ENCODE peak calls at places on chromosomes 16 and 17, in five cellular contexts. One of them, this sample, is unnamed.

GRCh38 chr16:31385680-31386079 is 7.5 kb upstream of the ITGAD start:
- DNase-seq in fibroblast of lung: no peak
- DNase-seq in mammary epithelial cell: peak; percentile 54
- DNase-seq in body of pancreas: peak; percentile 84
- DNase-seq in A549: no peak
- DNase-seq in this sample: no peak

GRCh38 chr16:51180719-51181494 is 29.8 kb upstream of the SALL1 start:
- DNase-seq in fibroblast of lung: no peak
- DNase-seq in A549: no peak
- DNase-seq in mammary epithelial cell: no peak
- DNase-seq in body of pancreas: no peak
- DNase-seq in this sample: no peak

GRCh38 chr16:56620311-56620897 is 5.2 kb upstream of the MT1E start:
- DNase-seq in body of pancreas: no peak
- DNase-seq in fibroblast of lung: no peak
- DNase-seq in A549: no peak
- DNase-seq in mammary epithelial cell: no peak
- DNase-seq in this sample: no peak

GRCh38 chr16:25628766-25629165 is 63.0 kb upstream of the HS3ST4 start:
- DNase-seq in body of pancreas: no peak
- DNase-seq in A549: no peak
- DNase-seq in fibroblast of lung: no peak
- DNase-seq in mammary epithelial cell: no peak
- DNase-seq in this sample: no peak

GRCh38 chr17:77458202-77459017 is 317.6 kb downstream of the SEC14L1 start:
- DNase-seq in body of pancreas: no peak
- DNase-seq in mammary epithelial cell: no peak
- DNase-seq in A549: no peak
- DNase-seq in fibroblast of lung: no peak
- DNase-seq in this sample: no peak

GRCh38 chr16:68351991-68352431 is 41.2 kb downstream of the PRMT7 start:
- DNase-seq in A549: no peak
- DNase-seq in mammary epithelial cell: no peak
- DNase-seq in fibroblast of lung: no peak
- DNase-seq in body of pancreas: peak; percentile 44
- DNase-seq in this sample: no peak

GRCh38 chr17:52710363-52710901 is 551.9 kb upstream of the CA10 start:
- DNase-seq in body of pancreas: no peak
- DNase-seq in mammary epithelial cell: no peak
- DNase-seq in A549: no peak
- DNase-seq in fibroblast of lung: no peak
- DNase-seq in this sample: no peak

GRCh38 chr17:57903961-57904360 is 51.3 kb downstream of the CUEDC1 start:
- DNase-seq in fibroblast of lung: no peak
- DNase-seq in mammary epithelial cell: no peak
- DNase-seq in body of pancreas: no peak
- DNase-seq in A549: no peak
- DNase-seq in this sample: no peak

GRCh38 chr17:73160980-73161630 is 3.7 kb upstream of the SSTR2 start:
- DNase-seq in fibroblast of lung: no peak
- DNase-seq in body of pancreas: no peak
- DNase-seq in mammary epithelial cell: no peak
- DNase-seq in A549: no peak
- DNase-seq in this sample: no peak

GRCh38 chr16:79673635-79674034 is 73.1 kb upstream of the MAF start:
- DNase-seq in A549: no peak
- DNase-seq in body of pancreas: no peak
- DNase-seq in mammary epithelial cell: no peak
- DNase-seq in fibroblast of lung: no peak
- DNase-seq in this sample: no peak

GRCh38 chr17:17685775-17686291 is 4.6 kb downstream of the RAI1 start:
- DNase-seq in A549: peak; percentile 67
- DNase-seq in mammary epithelial cell: peak; percentile 91
- DNase-seq in fibroblast of lung: peak; percentile 81
- DNase-seq in body of pancreas: peak; percentile 33
- DNase-seq in this sample: peak; percentile 83

GRCh38 chr16:6483634-6484033 is 849.0 kb upstream of the RBFOX1 start:
- DNase-seq in fibroblast of lung: no peak
- DNase-seq in mammary epithelial cell: no peak
- DNase-seq in A549: no peak
- DNase-seq in body of pancreas: no peak
- DNase-seq in this sample: no peak

GRCh38 chr16:66131895-66132294 is 234.6 kb upstream of the CDH5 start:
- DNase-seq in A549: no peak
- DNase-seq in mammary epithelial cell: no peak
- DNase-seq in fibroblast of lung: peak; percentile 74
- DNase-seq in body of pancreas: no peak
- DNase-seq in this sample: no peak

GRCh38 chr17:74757502-74757901 is 9.1 kb downstream of the NHERF1 start:
- DNase-seq in fibroblast of lung: no peak
- DNase-seq in body of pancreas: no peak
- DNase-seq in mammary epithelial cell: no peak
- DNase-seq in A549: no peak
- DNase-seq in this sample: no peak

GRCh38 chr17:36829676-36830075 is 107.6 kb upstream of the LHX1 start:
- DNase-seq in fibroblast of lung: no peak
- DNase-seq in A549: no peak
- DNase-seq in body of pancreas: no peak
- DNase-seq in mammary epithelial cell: no peak
- DNase-seq in this sample: no peak

GRCh38 chr16:53949716-53950410 is 245.9 kb downstream of the FTO start:
- DNase-seq in body of pancreas: no peak
- DNase-seq in A549: no peak
- DNase-seq in fibroblast of lung: no peak
- DNase-seq in mammary epithelial cell: no peak
- DNase-seq in this sample: no peak

GRCh38 chr17:2227025-2227699 is 76.4 kb downstream of the SMG6 start:
- DNase-seq in A549: no peak
- DNase-seq in fibroblast of lung: no peak
- DNase-seq in body of pancreas: no peak
- DNase-seq in mammary epithelial cell: peak; percentile 53
- DNase-seq in this sample: peak; percentile 90

GRCh38 chr17:43118679-43119615 is 6.2 kb downstream of the BRCA1 start:
- DNase-seq in mammary epithelial cell: no peak
- DNase-seq in A549: no peak
- DNase-seq in body of pancreas: no peak
- DNase-seq in fibroblast of lung: no peak
- DNase-seq in this sample: no peak

GRCh38 chr16:54633943-54634362 is 296.7 kb upstream of the IRX5 start:
- DNase-seq in A549: peak; percentile 38
- DNase-seq in body of pancreas: no peak
- DNase-seq in mammary epithelial cell: peak; percentile 43
- DNase-seq in fibroblast of lung: peak; percentile 16
- DNase-seq in this sample: no peak

GRCh38 chr17:67474081-67474661 is 97.1 kb downstream of the PITPNC1 start:
- DNase-seq in fibroblast of lung: peak; percentile 80
- DNase-seq in A549: no peak
- DNase-seq in mammary epithelial cell: no peak
- DNase-seq in body of pancreas: no peak
- DNase-seq in this sample: no peak

GRCh38 chr17:8119575-8120519 is 1.5 kb upstream of the ALOXE3 start:
- DNase-seq in body of pancreas: peak; percentile 89
- DNase-seq in fibroblast of lung: peak; percentile 90
- DNase-seq in mammary epithelial cell: peak; percentile 94
- DNase-seq in A549: peak; percentile 89
- DNase-seq in this sample: peak; percentile 87

GRCh38 chr17:38730526-38731379 is 612 bp downstream of the CISD3 start:
- DNase-seq in fibroblast of lung: peak; percentile 44
- DNase-seq in A549: peak; percentile 61
- DNase-seq in mammary epithelial cell: peak; percentile 53
- DNase-seq in body of pancreas: peak; percentile 96
- DNase-seq in this sample: no peak

GRCh38 chr17:32102172-32102571 is 40.1 kb upstream of the RHOT1 start:
- DNase-seq in fibroblast of lung: no peak
- DNase-seq in mammary epithelial cell: no peak
- DNase-seq in A549: no peak
- DNase-seq in body of pancreas: no peak
- DNase-seq in this sample: no peak

GRCh38 chr17:36940313-36941264 is 3.3 kb downstream of the LHX1 start:
- DNase-seq in fibroblast of lung: no peak
- DNase-seq in mammary epithelial cell: no peak
- DNase-seq in A549: no peak
- DNase-seq in body of pancreas: no peak
- DNase-seq in this sample: no peak

GRCh38 chr17:77498056-77498785 is 357.5 kb downstream of the SEC14L1 start:
- DNase-seq in fibroblast of lung: no peak
- DNase-seq in body of pancreas: no peak
- DNase-seq in A549: no peak
- DNase-seq in mammary epithelial cell: no peak
- DNase-seq in this sample: no peak

GRCh38 chr16:57624044-57624688 is 4.3 kb upstream of the ADGRG1 start:
- DNase-seq in fibroblast of lung: peak; percentile 65
- DNase-seq in body of pancreas: no peak
- DNase-seq in A549: no peak
- DNase-seq in mammary epithelial cell: peak; percentile 61
- DNase-seq in this sample: no peak

GRCh38 chr16:58498341-58499091 is 1.4 kb upstream of the NDRG4 start:
- DNase-seq in mammary epithelial cell: no peak
- DNase-seq in fibroblast of lung: no peak
- DNase-seq in body of pancreas: no peak
- DNase-seq in A549: no peak
- DNase-seq in this sample: no peak

GRCh38 chr17:9644910-9645751 is at the start of gene USP43:
- DNase-seq in A549: peak; percentile 47
- DNase-seq in fibroblast of lung: peak; percentile 32
- DNase-seq in mammary epithelial cell: peak; percentile 81
- DNase-seq in body of pancreas: peak; percentile 73
- DNase-seq in this sample: peak; percentile 49
- H3K27ac ChIP-seq in A549: peak within 1 kb of the TSS; percentile 77
- H3K27ac ChIP-seq in fibroblast of lung: no peak within 1 kb of the TSS
- H3K27ac ChIP-seq in mammary epithelial cell: peak within 1 kb of the TSS; percentile 88
- H3K27ac ChIP-seq in body of pancreas: peak within 1 kb of the TSS; percentile 90
- H3K27ac ChIP-seq in this sample: peak within 1 kb of the TSS; percentile 54

GRCh38 chr17:81514735-81515529 is 2.3 kb upstream of the ACTG1 start:
- DNase-seq in body of pancreas: peak; percentile 80
- DNase-seq in mammary epithelial cell: peak; percentile 71
- DNase-seq in A549: peak; percentile 75
- DNase-seq in fibroblast of lung: peak; percentile 86
- DNase-seq in this sample: no peak
- H3K4me1 ChIP-seq in body of pancreas: peaks cover 58% of the 10 kb centered on the region
- H3K4me1 ChIP-seq in mammary epithelial cell: peaks cover 59% of the 10 kb centered on the region
- H3K4me1 ChIP-seq in A549: peaks cover 38% of the 10 kb centered on the region
- H3K4me1 ChIP-seq in fibroblast of lung: peaks cover 18% of the 10 kb centered on the region
- H3K4me1 ChIP-seq in this sample: no peaks in the 10 kb centered on the region

DNA sequence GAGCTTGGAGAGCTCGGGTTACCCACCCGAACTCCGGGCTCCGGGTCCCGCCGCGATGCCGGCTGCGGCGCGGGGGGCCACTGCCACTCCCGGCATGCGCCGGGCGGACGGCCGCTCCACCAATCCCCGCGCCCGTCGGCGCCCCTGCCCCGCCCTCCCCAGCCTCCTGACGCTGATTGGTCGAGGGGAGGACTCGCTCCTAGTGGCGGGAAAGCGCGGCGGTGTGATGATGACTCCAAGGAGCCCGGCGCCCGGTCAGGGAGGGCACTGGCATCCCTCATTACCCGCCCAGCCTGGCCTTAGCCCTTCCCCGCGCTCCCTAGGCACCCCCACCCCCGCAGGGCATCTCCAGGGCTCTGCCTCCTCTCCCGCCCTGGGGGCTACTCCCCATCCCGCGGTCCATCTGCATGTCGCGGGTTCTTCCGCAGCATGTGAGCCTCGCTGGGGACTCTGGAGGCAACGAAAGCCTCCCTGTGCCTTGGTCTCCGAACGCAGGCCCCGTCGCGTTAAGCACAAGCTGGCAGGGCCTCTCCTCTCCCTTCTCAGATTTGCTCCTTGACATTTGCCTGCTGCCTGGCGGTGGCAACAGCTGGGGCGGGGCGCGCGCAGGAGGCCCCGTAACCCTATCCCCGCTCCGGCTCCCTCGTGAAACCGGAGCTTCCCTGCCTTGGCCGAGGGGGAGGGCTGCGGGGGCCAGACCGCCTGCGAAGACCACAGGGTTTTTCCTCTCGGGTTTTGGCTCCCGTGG is 1.7 kb downstream of the ATP2A1 start:
- DNase-seq in body of pancreas: peak; percentile 85
- DNase-seq in fibroblast of lung: peak; percentile 77
- DNase-seq in mammary epithelial cell: peak; percentile 78
- DNase-seq in A549: peak; percentile 97
- DNase-seq in this sample: peak; percentile 70
- H3K27ac ChIP-seq in body of pancreas: peak overlapping the region; percentile 17
- H3K27ac ChIP-seq in fibroblast of lung: no peak overlapping the region
- H3K27ac ChIP-seq in mammary epithelial cell: no peak overlapping the region
- H3K27ac ChIP-seq in A549: peak overlapping the region; percentile 73
- H3K27ac ChIP-seq in this sample: no peak overlapping the region

DNA sequence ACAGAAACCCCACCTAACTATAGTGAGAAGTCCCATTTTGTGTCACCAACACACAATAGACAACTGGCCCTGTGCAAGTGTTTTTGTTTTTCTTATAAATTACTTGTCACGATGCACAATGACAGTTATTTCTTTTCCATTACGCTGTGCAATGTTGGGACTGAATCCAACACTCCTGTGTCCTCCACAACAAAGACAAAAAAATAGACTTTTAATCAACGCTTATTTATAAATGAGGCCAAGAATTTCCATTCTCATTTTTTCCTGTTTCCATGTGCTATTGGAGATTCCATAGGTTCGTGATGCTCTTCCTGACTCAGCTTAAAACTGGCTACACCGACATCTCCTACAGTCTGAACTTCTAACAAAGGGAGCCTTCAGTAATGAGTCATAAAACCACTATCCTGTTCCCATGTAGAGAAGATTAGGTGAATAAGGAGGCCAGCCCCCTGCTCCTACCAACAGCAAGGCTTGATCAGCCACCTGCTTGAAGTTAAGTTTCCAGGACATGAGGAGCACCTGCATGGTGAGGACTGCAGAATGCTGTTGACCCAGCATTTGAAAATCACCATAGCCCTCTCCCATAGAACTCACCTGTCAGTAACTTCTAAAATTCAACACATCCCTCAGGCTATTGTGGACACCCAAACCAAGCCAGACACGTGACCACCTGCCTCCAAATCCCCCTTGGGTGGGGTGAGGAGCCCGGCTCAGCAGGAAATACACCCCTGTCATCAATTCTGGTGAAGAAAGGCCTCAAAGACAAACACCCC is 98.8 kb downstream of the ZNF423 start:
- DNase-seq in A549: no peak
- DNase-seq in mammary epithelial cell: no peak
- DNase-seq in body of pancreas: no peak
- DNase-seq in fibroblast of lung: peak; percentile 91
- DNase-seq in this sample: peak; percentile 1
- H3K4me1 ChIP-seq in A549: no peaks in the 10 kb centered on the region
- H3K4me1 ChIP-seq in mammary epithelial cell: no peaks in the 10 kb centered on the region
- H3K4me1 ChIP-seq in body of pancreas: peaks cover 5% of the 10 kb centered on the region
- H3K4me1 ChIP-seq in fibroblast of lung: no peaks in the 10 kb centered on the region
- H3K4me1 ChIP-seq in this sample: no peaks in the 10 kb centered on the region

This sample was measured in foreskin keratinocyte.